ENCODE peak calls at places on chromosome 20, in five cellular contexts. A is left ventricle myocardium inferior, J is Peyer's patch, I is sigmoid colon, G is adrenal gland. X is an unnamed sample.

GRCh38 chr20:37259865-37260264 is 1.7 kb downstream of the GHRH start:
- DNase-seq in G (no peak), J (no peak), I (no peak), A (no peak), X (no peak)

GRCh38 chr20:47969426-47969825 is 184.1 kb upstream of the SULF2 start:
- DNase-seq in G (no peak), I (no peak), A (no peak), J (no peak), X (no peak)

GRCh38 chr20:50587291-50587961 is 77.2 kb downstream of the PTPN1 start:
- DNase-seq in A (no peak), J (no peak), I (peak; percentile 62), G (no peak), X (no peak)

GRCh38 chr20:32485126-32485769 is 99.9 kb downstream of the NOL4L start:
- DNase-seq in A (peak; percentile 77), J (peak; percentile 95), I (peak; percentile 86), G (peak; percentile 71), X (peak; percentile 72)

GRCh38 chr20:5608448-5609161 is 141.6 kb upstream of the SHLD1 start:
- DNase-seq in A (no peak), G (no peak), J (no peak), I (no peak), X (no peak)

GRCh38 chr20:17343631-17344447 is 117.0 kb downstream of the PCSK2 start:
- DNase-seq in A (no peak), G (no peak), I (no peak), J (no peak), X (no peak)

GRCh38 chr20:61640846-61641245 is 388.8 kb downstream of the CDH4 start:
- DNase-seq in G (no peak), A (no peak), J (no peak), I (no peak), X (no peak)

GRCh38 chr20:36306557-36307411 is 645 bp downstream of the DLGAP4 start:
- DNase-seq in I (peak; percentile 50), J (no peak), A (no peak), G (no peak), X (no peak)

GRCh38 chr20:64113796-64114355 is 6.5 kb upstream of the NPBWR2 start:
- DNase-seq in A (no peak), I (peak; percentile 43), J (peak; percentile 35), G (peak; percentile 8), X (no peak)

GRCh38 chr20:59578602-59579403 is 25.5 kb upstream of the PHACTR3 start:
- DNase-seq in I (peak; percentile 29), A (no peak), J (no peak), G (no peak), X (no peak)

GRCh38 chr20:58841539-58842264 is 9.0 kb downstream of the GNAS-AS1 start:
- DNase-seq in J (no peak), I (no peak), G (no peak), A (no peak), X (no peak)

GRCh38 chr20:53023717-53024116 is 51.6 kb downstream of the TSHZ2 start:
- DNase-seq in J (no peak), A (no peak), I (no peak), G (no peak), X (no peak)

GRCh38 chr20:36086767-36087166 is 67.8 kb upstream of the EPB41L1 start:
- DNase-seq in G (no peak), A (no peak), J (no peak), I (no peak), X (no peak)

GRCh38 chr20:36399147-36399968 is 93.2 kb downstream of the DLGAP4 start:
- DNase-seq in G (peak; percentile 71), A (no peak), J (no peak), I (no peak), X (no peak)

GRCh38 chr20:17140894-17141293 is 85.9 kb upstream of the PCSK2 start:
- DNase-seq in I (no peak), G (no peak), A (no peak), J (no peak), X (no peak)

GRCh38 chr20:47139934-47140333 is 216.6 kb downstream of the ZMYND8 start:
- DNase-seq in A (no peak), I (no peak), G (no peak), J (no peak), X (no peak)

GRCh38 chr20:31951203-31951529 is 680 bp downstream of the PDRG1 start:
- DNase-seq in A (no peak), J (no peak), I (no peak), G (no peak), X (no peak)

GRCh38 chr20:60484316-60484715 is 526.1 kb downstream of the CDH26 start:
- DNase-seq in G (no peak), J (no peak), I (no peak), A (no peak), X (no peak)

GRCh38 chr20:14830466-14830865 is 493.1 kb upstream of the FLRT3 start:
- DNase-seq in A (no peak), I (no peak), J (no peak), G (no peak), X (no peak)

GRCh38 chr20:60535211-60535610 is 577.0 kb downstream of the CDH26 start:
- DNase-seq in J (no peak), G (no peak), A (no peak), I (no peak), X (no peak)

GRCh38 chr20:22776369-22776768 is 192.0 kb upstream of the FOXA2 start:
- DNase-seq in J (no peak), G (no peak), A (no peak), I (no peak), X (no peak)

GRCh38 chr20:45963059-45964011 is 8.7 kb downstream of the ZNF335 start:
- DNase-seq in G (peak; percentile 16), A (no peak), J (no peak), I (peak; percentile 58), X (no peak)

GRCh38 chr20:49979030-49979832 is 3.5 kb upstream of the SNAI1 start:
- DNase-seq in I (no peak), A (no peak), G (peak; percentile 31), J (peak; percentile 68), X (peak; percentile 68)

GRCh38 chr20:51886891-51887608 is 84.7 kb upstream of the SALL4 start:
- DNase-seq in G (no peak), A (no peak), I (no peak), J (no peak), X (no peak)

GRCh38 chr20:48682529-48683385 is 145.0 kb downstream of the PREX1 start:
- DNase-seq in A (peak; percentile 89), I (peak; percentile 89), J (peak; percentile 84), G (peak; percentile 96), X (no peak)

GRCh38 chr20:60302875-60303274 is 344.7 kb downstream of the CDH26 start:
- DNase-seq in G (no peak), A (no peak), J (no peak), I (no peak), X (no peak)

GRCh38 chr20:10228330-10228729 is 9.7 kb downstream of the SNAP25 start:
- DNase-seq in I (no peak), A (no peak), G (no peak), J (no peak), X (no peak)

GRCh38 chr20:56403465-56403864 is 8.6 kb upstream of the CASS4 start:
- DNase-seq in G (no peak), J (no peak), A (no peak), I (no peak), X (no peak)

GRCh38 chr20:53748176-53748575 is 154.5 kb upstream of the ZNF217 start:
- DNase-seq in J (no peak), A (no peak), I (no peak), G (no peak), X (no peak)

GRCh38 chr20:8039048-8039447 is 19.5 kb upstream of the TMX4 start:
- DNase-seq in G (no peak), I (no peak), J (no peak), A (no peak), X (no peak)
- TF ChIP-seq CTCF in G (no peak), I (no peak), J (no peak), A (no peak), X (no peak)

DNA sequence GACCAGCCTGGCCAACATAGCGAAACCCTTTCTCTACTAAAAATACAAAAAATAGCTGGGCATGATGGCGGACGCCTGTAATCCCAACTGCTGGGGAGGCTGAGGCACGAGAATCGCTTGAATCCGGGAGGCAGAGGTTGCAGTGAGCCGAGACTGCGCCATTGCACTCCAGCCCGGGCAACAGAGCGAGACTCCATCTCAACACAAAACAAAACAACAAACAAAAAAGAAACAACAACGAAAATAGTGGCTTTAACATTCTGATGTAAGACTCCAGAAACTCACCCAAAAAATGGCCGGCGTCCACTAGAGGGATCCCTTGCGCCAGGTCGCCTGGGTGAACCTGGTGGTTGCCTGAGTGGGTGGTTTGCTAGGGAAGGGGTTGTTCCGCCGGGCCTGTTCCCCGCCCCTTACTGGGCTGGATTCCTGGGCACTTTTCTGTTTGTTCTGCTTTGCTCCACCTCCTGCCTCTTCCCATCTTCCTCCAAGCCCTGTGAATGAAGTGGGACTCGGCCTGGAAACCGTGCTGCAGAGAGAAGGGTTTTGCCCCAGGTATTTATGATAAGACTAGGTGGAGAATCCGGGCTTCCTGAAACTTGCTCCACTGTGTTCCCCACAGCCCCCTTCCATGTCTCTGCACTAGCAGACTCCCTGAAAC is 1.5 kb downstream of the PABPC1L start:
- DNase-seq in A (no peak), J (peak; percentile 68), I (no peak), G (peak; percentile 38), X (no peak)
- TF ChIP-seq CTCF in A (peak; percentile 39), J (peak; percentile 28), I (no peak), G (peak; percentile 47), X (no peak)

GRCh38 chr20:57574954-57575353 is 14.0 kb downstream of the PCK1 start:
- DNase-seq in A (no peak), G (no peak), I (no peak), J (no peak), X (no peak)

GRCh38 chr20:57573176-57573575 is 12.3 kb downstream of the PCK1 start:
- DNase-seq in I (no peak), J (no peak), A (no peak), G (no peak), X (no peak)

GRCh38 chr20:57576002-57576401 is 15.1 kb downstream of the PCK1 start:
- DNase-seq in G (no peak), J (no peak), I (no peak), A (no peak), X (no peak)

GRCh38 chr20:57570898-57571297 is 10.0 kb downstream of the PCK1 start:
- DNase-seq in G (no peak), J (no peak), I (no peak), A (no peak), X (no peak)

DNA sequence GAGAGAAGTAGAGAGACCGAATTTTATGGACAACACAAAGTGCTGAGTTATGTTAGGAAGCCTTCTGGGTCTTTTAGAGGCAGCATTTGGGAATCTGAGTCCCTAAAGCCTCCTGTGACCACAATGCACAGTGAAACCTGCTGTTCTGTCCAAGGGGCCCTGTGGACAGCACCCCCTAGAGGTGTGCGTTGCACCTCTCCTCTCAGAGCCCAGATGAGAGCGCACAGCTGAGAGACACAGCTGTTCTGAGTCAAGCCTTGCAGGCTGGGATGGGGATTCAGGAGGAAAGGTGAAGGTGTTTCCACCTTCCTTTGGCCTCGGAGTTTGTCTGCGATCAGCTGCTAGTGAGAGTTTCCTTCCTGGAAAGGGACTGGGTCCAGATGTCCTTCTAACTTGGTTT is 13.0 kb downstream of the PCK1 start:
- DNase-seq in A (no peak), I (no peak), G (no peak), J (no peak), X (no peak)
- TF ChIP-seq CTCF in A (no peak), I (no peak), G (no peak), J (no peak), X (no peak)

GRCh38 chr20:63042448-63043071 is 35.8 kb upstream of the BHLHE23 start:
- DNase-seq in J (no peak), I (no peak), G (no peak), A (peak; percentile 0), X (no peak)
- TF ChIP-seq CTCF in J (no peak), I (no peak), G (no peak), A (no peak), X (no peak)

X was measured in natural killer cell.